ENCODE peak calls at places on chromosome 14, in four cellular contexts. One of them, this sample, is unnamed.

GRCh38 chr14:79584679-79585078 is 626.6 kb downstream of the DIO2 start:
- DNase-seq in HL-60: no peak
- DNase-seq in K562: no peak
- DNase-seq in GM12878: no peak
- DNase-seq in this sample: no peak

GRCh38 chr14:79251278-79251677 is 960.0 kb downstream of the DIO2 start:
- DNase-seq in HL-60: no peak
- DNase-seq in K562: no peak
- DNase-seq in GM12878: no peak
- DNase-seq in this sample: no peak

GRCh38 chr14:78967111-78967809 is 797.1 kb downstream of the NRXN3 start:
- DNase-seq in HL-60: no peak
- DNase-seq in K562: no peak
- DNase-seq in GM12878: no peak
- DNase-seq in this sample: no peak

GRCh38 chr14:71371711-71372396 is 464.6 kb downstream of the PCNX1 start:
- DNase-seq in HL-60: no peak
- DNase-seq in K562: peak
- DNase-seq in GM12878: no peak
- DNase-seq in this sample: no peak

GRCh38 chr14:61698216-61698980 is 3.1 kb downstream of the HIF1A start:
- DNase-seq in HL-60: no peak
- DNase-seq in K562: peak
- DNase-seq in GM12878: no peak
- DNase-seq in this sample: no peak

GRCh38 chr14:88823968-88824313 is 510 bp upstream of the TTC8 start:
- DNase-seq in HL-60: no peak
- DNase-seq in K562: no peak
- DNase-seq in GM12878: no peak
- DNase-seq in this sample: no peak

GRCh38 chr14:89364316-89364715 is 52.7 kb downstream of the FOXN3 start:
- DNase-seq in HL-60: no peak
- DNase-seq in K562: no peak
- DNase-seq in GM12878: no peak
- DNase-seq in this sample: no peak

GRCh38 chr14:77311217-77311616 is 9.5 kb downstream of the POMT2 start:
- DNase-seq in HL-60: no peak
- DNase-seq in K562: no peak
- DNase-seq in GM12878: no peak
- DNase-seq in this sample: no peak

GRCh38 chr14:28780843-28781503 is 14.4 kb downstream of the FOXG1 start:
- DNase-seq in HL-60: no peak
- DNase-seq in K562: no peak
- DNase-seq in GM12878: no peak
- DNase-seq in this sample: no peak

GRCh38 chr14:100587763-100588411 is 670 bp upstream of the BEGAIN start:
- DNase-seq in HL-60: no peak
- DNase-seq in K562: no peak
- DNase-seq in GM12878: no peak
- DNase-seq in this sample: no peak

GRCh38 chr14:99127651-99128167 is 144.3 kb downstream of the BCL11B start:
- DNase-seq in HL-60: no peak
- DNase-seq in K562: no peak
- DNase-seq in GM12878: no peak
- DNase-seq in this sample: no peak

GRCh38 chr14:84885061-84885460 is 644.9 kb upstream of the FLRT2 start:
- DNase-seq in HL-60: no peak
- DNase-seq in K562: no peak
- DNase-seq in GM12878: no peak
- DNase-seq in this sample: no peak

GRCh38 chr14:28867571-28867970 is 101.0 kb downstream of the FOXG1 start:
- DNase-seq in HL-60: no peak
- DNase-seq in K562: no peak
- DNase-seq in GM12878: no peak
- DNase-seq in this sample: no peak

GRCh38 chr14:20652996-20653975 is 11.8 kb upstream of the OR6S1 start:
- DNase-seq in HL-60: peak
- DNase-seq in K562: peak
- DNase-seq in GM12878: peak
- DNase-seq in this sample: no peak

GRCh38 chr14:36068777-36069534 is 107.6 kb downstream of the PTCSC3 start:
- DNase-seq in HL-60: no peak
- DNase-seq in K562: no peak
- DNase-seq in GM12878: no peak
- DNase-seq in this sample: no peak

GRCh38 chr14:59311723-59312122 is 123.3 kb downstream of the DAAM1 start:
- DNase-seq in HL-60: no peak
- DNase-seq in K562: no peak
- DNase-seq in GM12878: no peak
- DNase-seq in this sample: no peak

GRCh38 chr14:62673014-62673727 is 372.1 kb downstream of the KCNH5 start:
- DNase-seq in HL-60: no peak
- DNase-seq in K562: no peak
- DNase-seq in GM12878: no peak
- DNase-seq in this sample: no peak

GRCh38 chr14:51921026-51921425 is 60.6 kb downstream of the GNG2 start:
- DNase-seq in HL-60: no peak
- DNase-seq in K562: no peak
- DNase-seq in GM12878: no peak
- DNase-seq in this sample: no peak

GRCh38 chr14:76806446-76806845 is 6.2 kb downstream of the ANGEL1 start:
- DNase-seq in HL-60: no peak
- DNase-seq in K562: no peak
- DNase-seq in GM12878: no peak
- DNase-seq in this sample: no peak

GRCh38 chr14:103653802-103654201 is 24.8 kb downstream of the KLC1 start:
- DNase-seq in HL-60: no peak
- DNase-seq in K562: no peak
- DNase-seq in GM12878: no peak
- DNase-seq in this sample: no peak

GRCh38 chr14:104442611-104443390 is 136.8 kb upstream of the C14orf180 start:
- DNase-seq in HL-60: no peak
- DNase-seq in K562: no peak
- DNase-seq in GM12878: no peak
- DNase-seq in this sample: no peak

GRCh38 chr14:95314609-95315008 is 5.1 kb downstream of the CLMN start:
- DNase-seq in HL-60: peak
- DNase-seq in K562: no peak
- DNase-seq in GM12878: peak
- DNase-seq in this sample: peak

GRCh38 chr14:58922211-58922940 is 266.1 kb upstream of the DAAM1 start:
- DNase-seq in HL-60: no peak
- DNase-seq in K562: no peak
- DNase-seq in GM12878: no peak
- DNase-seq in this sample: no peak

GRCh38 chr14:72965249-72965648 is 39.0 kb downstream of the DCAF4 start:
- DNase-seq in HL-60: no peak
- DNase-seq in K562: no peak
- DNase-seq in GM12878: no peak
- DNase-seq in this sample: no peak

GRCh38 chr14:100816286-100816949 is 9.5 kb upstream of the MEG3 start:
- DNase-seq in HL-60: no peak
- DNase-seq in K562: no peak
- DNase-seq in GM12878: no peak
- DNase-seq in this sample: no peak

GRCh38 chr14:94654071-94654974 is 42.1 kb downstream of the SERPINA3 start:
- DNase-seq in HL-60: no peak
- DNase-seq in K562: no peak
- DNase-seq in GM12878: no peak
- DNase-seq in this sample: no peak

GRCh38 chr14:99274346-99275221 is 2.6 kb upstream of the BCL11B start:
- DNase-seq in HL-60: peak
- DNase-seq in K562: peak
- DNase-seq in GM12878: no peak
- DNase-seq in this sample: no peak

GRCh38 chr14:67940894-67941455 is 121.4 kb downstream of the RAD51B start:
- DNase-seq in HL-60: no peak
- DNase-seq in K562: no peak
- DNase-seq in GM12878: no peak
- DNase-seq in this sample: no peak

GRCh38 chr14:89588840-89589296 is 171.8 kb upstream of the FOXN3 start:
- DNase-seq in HL-60: no peak
- DNase-seq in K562: no peak
- DNase-seq in GM12878: no peak
- DNase-seq in this sample: no peak

GRCh38 chr14:56271988-56272387 is 153.8 kb downstream of the PELI2 start:
- DNase-seq in HL-60: no peak
- DNase-seq in K562: no peak
- DNase-seq in GM12878: no peak
- DNase-seq in this sample: no peak

GRCh38 chr14:95097385-95097784 is 59.9 kb downstream of the DICER1 start:
- DNase-seq in HL-60: no peak
- DNase-seq in K562: no peak
- DNase-seq in GM12878: no peak
- DNase-seq in this sample: no peak

GRCh38 chr14:75279153-75279738 is 618 bp downstream of the FOS start:
- DNase-seq in HL-60: no peak
- DNase-seq in K562: peak
- DNase-seq in GM12878: no peak
- DNase-seq in this sample: peak

GRCh38 chr14:24132061-24132685 is 1.7 kb downstream of the FITM1 start:
- DNase-seq in HL-60: no peak
- DNase-seq in K562: no peak
- DNase-seq in GM12878: no peak
- DNase-seq in this sample: no peak
- TF ChIP-seq POLR2AphosphoS5 in HL-60: no peak
- TF ChIP-seq POLR2AphosphoS5 in K562: no peak
- TF ChIP-seq POLR2AphosphoS5 in GM12878: no peak
- TF ChIP-seq POLR2AphosphoS5 in this sample: no peak

DNA sequence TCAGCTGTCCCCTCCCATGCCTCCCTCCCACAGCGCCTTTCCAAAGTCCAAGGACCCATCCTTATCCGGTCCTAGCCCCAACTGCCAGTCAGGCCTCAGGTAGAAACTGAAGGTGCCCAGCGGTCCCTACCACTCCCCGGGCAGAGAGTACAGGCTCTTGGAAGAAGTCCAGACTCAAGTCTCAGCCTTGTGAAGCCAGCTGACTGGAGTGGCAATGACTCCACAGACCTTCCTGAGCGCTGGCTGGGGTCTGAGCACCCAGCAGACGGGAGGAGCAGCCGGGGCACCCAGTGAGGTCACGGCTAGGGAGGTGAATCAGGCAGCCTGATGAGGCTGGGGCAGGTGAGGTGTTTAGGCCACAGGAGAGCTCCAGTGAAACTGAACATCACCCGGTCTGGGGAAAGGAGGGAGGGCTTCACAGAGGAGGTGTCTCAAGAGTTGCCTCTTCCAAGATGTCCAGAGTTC is 60.0 kb downstream of the ITPK1 start:
- DNase-seq in HL-60: no peak
- DNase-seq in K562: no peak
- DNase-seq in GM12878: no peak
- DNase-seq in this sample: no peak
- TF ChIP-seq SPI1 in HL-60: no peak
- TF ChIP-seq SPI1 in K562: no peak
- TF ChIP-seq SPI1 in GM12878: no peak
- TF ChIP-seq SPI1 in this sample: no peak

GRCh38 chr14:31951638-31951964 is 125.5 kb upstream of the ARHGAP5 start:
- DNase-seq in HL-60: no peak
- DNase-seq in K562: no peak
- DNase-seq in GM12878: no peak
- DNase-seq in this sample: no peak

GRCh38 chr14:31949709-31950108 is 127.4 kb upstream of the ARHGAP5 start:
- DNase-seq in HL-60: no peak
- DNase-seq in K562: no peak
- DNase-seq in GM12878: no peak
- DNase-seq in this sample: no peak

GRCh38 chr14:31952573-31952972 is 124.5 kb upstream of the ARHGAP5 start:
- DNase-seq in HL-60: no peak
- DNase-seq in K562: no peak
- DNase-seq in GM12878: no peak
- DNase-seq in this sample: no peak

GRCh38 chr14:31950331-31950730 is 126.8 kb upstream of the ARHGAP5 start:
- DNase-seq in HL-60: no peak
- DNase-seq in K562: no peak
- DNase-seq in GM12878: no peak
- DNase-seq in this sample: no peak

GRCh38 chr14:31950760-31951637 is 126.1 kb upstream of the ARHGAP5 start:
- DNase-seq in HL-60: no peak
- DNase-seq in K562: peak
- DNase-seq in GM12878: no peak
- DNase-seq in this sample: no peak
- TF ChIP-seq POLR2AphosphoS5 in HL-60: no peak
- TF ChIP-seq POLR2AphosphoS5 in K562: no peak
- TF ChIP-seq POLR2AphosphoS5 in GM12878: no peak
- TF ChIP-seq POLR2AphosphoS5 in this sample: no peak

GRCh38 chr14:37588956-37589737 is 5.9 kb downstream of the FOXA1 start:
- DNase-seq in HL-60: no peak
- DNase-seq in K562: no peak
- DNase-seq in GM12878: no peak
- DNase-seq in this sample: no peak

GRCh38 chr14:37587881-37588666 is 7.0 kb downstream of the FOXA1 start:
- DNase-seq in HL-60: no peak
- DNase-seq in K562: no peak
- DNase-seq in GM12878: no peak
- DNase-seq in this sample: no peak

GRCh38 chr14:37587438-37587837 is 7.6 kb downstream of the FOXA1 start:
- DNase-seq in HL-60: no peak
- DNase-seq in K562: no peak
- DNase-seq in GM12878: no peak
- DNase-seq in this sample: no peak

GRCh38 chr14:37590096-37590809 is 4.8 kb downstream of the FOXA1 start:
- DNase-seq in HL-60: no peak
- DNase-seq in K562: no peak
- DNase-seq in GM12878: no peak
- DNase-seq in this sample: no peak

GRCh38 chr14:37588667-37588955 is 6.4 kb downstream of the FOXA1 start:
- DNase-seq in HL-60: no peak
- DNase-seq in K562: no peak
- DNase-seq in GM12878: no peak
- DNase-seq in this sample: no peak
- TF ChIP-seq SPI1 in HL-60: no peak
- TF ChIP-seq SPI1 in K562: no peak
- TF ChIP-seq SPI1 in GM12878: no peak
- TF ChIP-seq SPI1 in this sample: no peak

GRCh38 chr14:65976771-65977170 is 509.4 kb upstream of the CCDC196 start:
- DNase-seq in HL-60: no peak
- DNase-seq in K562: no peak
- DNase-seq in GM12878: no peak
- DNase-seq in this sample: no peak
- TF ChIP-seq POLR2AphosphoS5 in HL-60: no peak
- TF ChIP-seq POLR2AphosphoS5 in K562: no peak
- TF ChIP-seq POLR2AphosphoS5 in GM12878: no peak
- TF ChIP-seq POLR2AphosphoS5 in this sample: no peak

GRCh38 chr14:97638864-97639263 is 841.7 kb downstream of the VRK1 start:
- DNase-seq in HL-60: no peak
- DNase-seq in K562: no peak
- DNase-seq in GM12878: no peak
- DNase-seq in this sample: no peak

GRCh38 chr14:97640031-97640430 is 842.8 kb downstream of the VRK1 start:
- DNase-seq in HL-60: no peak
- DNase-seq in K562: no peak
- DNase-seq in GM12878: no peak
- DNase-seq in this sample: no peak

GRCh38 chr14:97634786-97635185 is 837.6 kb downstream of the VRK1 start:
- DNase-seq in HL-60: no peak
- DNase-seq in K562: no peak
- DNase-seq in GM12878: no peak
- DNase-seq in this sample: no peak
- TF ChIP-seq SPI1 in HL-60: no peak
- TF ChIP-seq SPI1 in K562: no peak
- TF ChIP-seq SPI1 in GM12878: no peak
- TF ChIP-seq SPI1 in this sample: no peak

GRCh38 chr14:69138189-69138535 is 14.8 kb downstream of the DCAF5 start:
- DNase-seq in HL-60: no peak
- DNase-seq in K562: no peak
- DNase-seq in GM12878: no peak
- DNase-seq in this sample: no peak
- TF ChIP-seq POLR2AphosphoS5 in HL-60: no peak
- TF ChIP-seq POLR2AphosphoS5 in K562: no peak
- TF ChIP-seq POLR2AphosphoS5 in GM12878: no peak
- TF ChIP-seq POLR2AphosphoS5 in this sample: no peak